ENCODE peak calls at places on chromosome 14, in ten cellular contexts. N is stromal cell of bone marrow; J is cerebellum; R is effector memory CD8-positive, alpha-beta T cell; O is NCI-H345; Z is AG09319; L is NCI-H1694; H is glutamatergic neuron; K is activated CD4-positive, alpha-beta T cell treated with anti-CD3 and anti-CD28 coated beads, Interleukin-2, amount 10 ng/mL, durations not matched to agents 7 days and 5 days; M is natural killer cell treated with Interleukin-12 subunit alpha and Interleukin-12 subunit beta and Interleukin-15 and Interleukin-18, amount 100 ng/mL, for 72 hours. D is an unnamed sample.

GRCh38 chr14:83172363-83172762 is 1638.7 kb upstream of the SEL1L start:
- DNase-seq in M (no peak), L (no peak), N (peak; percentile 35), H (no peak), O (no peak), J (no peak), R (no peak), Z (no peak), K (no peak), D (no peak)

GRCh38 chr14:106308839-106309389 is 782.5 kb downstream of the TMEM121 start:
- DNase-seq in L (peak; percentile 51), N (no peak), O (no peak), M (peak; percentile 91), J (no peak), H (no peak), K (peak; percentile 88), R (peak; percentile 65), Z (no peak), D (no peak)

GRCh38 chr14:30251557-30252100 is 307.3 kb upstream of the G2E3 start:
- DNase-seq in N (no peak), K (no peak), H (no peak), M (no peak), O (no peak), L (no peak), R (no peak), Z (no peak), J (no peak), D (no peak)

GRCh38 chr14:104932676-104933631 is 8.3 kb downstream of the PLD4 start:
- DNase-seq in R (peak; percentile 82), K (peak; percentile 81), J (peak; percentile 89), N (peak; percentile 57), M (peak; percentile 89), H (peak; percentile 92), Z (peak; percentile 62), L (peak; percentile 88), O (peak; percentile 83), D (peak; percentile 53)

GRCh38 chr14:31261859-31262739 is 54.5 kb upstream of the HECTD1 start:
- DNase-seq in N (peak; percentile 52), K (no peak), O (no peak), R (no peak), J (no peak), M (no peak), H (no peak), Z (no peak), L (peak; percentile 19), D (no peak)

GRCh38 chr14:88552859-88553258 is 1.9 kb downstream of the PTPN21 start:
- DNase-seq in Z (no peak), O (no peak), J (no peak), R (no peak), H (no peak), L (no peak), K (no peak), N (no peak), M (no peak), D (no peak)

GRCh38 chr14:21626491-21627230 is 8.1 kb downstream of the OR10G2 start:
- DNase-seq in L (no peak), M (no peak), R (no peak), J (no peak), K (no peak), H (no peak), Z (no peak), N (no peak), O (no peak), D (no peak)

GRCh38 chr14:50762001-50762930 is 68.7 kb downstream of the NIN start:
- DNase-seq in J (no peak), N (peak; percentile 79), Z (no peak), K (no peak), O (no peak), H (no peak), R (no peak), L (no peak), M (no peak), D (no peak)

GRCh38 chr14:35669782-35670181 is 135.8 kb downstream of the INSM2 start:
- DNase-seq in O (peak; percentile 14), Z (no peak), N (peak; percentile 18), H (no peak), L (no peak), M (no peak), K (no peak), R (no peak), J (no peak), D (no peak)

GRCh38 chr14:68404652-68405183 is 388.1 kb downstream of the ZFP36L1 start:
- DNase-seq in J (no peak), Z (no peak), N (no peak), O (no peak), H (no peak), K (no peak), R (no peak), L (no peak), M (no peak), D (no peak)

GRCh38 chr14:68935761-68936209 is 43.3 kb downstream of the ACTN1 start:
- DNase-seq in Z (no peak), M (no peak), O (no peak), N (no peak), J (no peak), H (no peak), R (no peak), K (no peak), L (no peak), D (no peak)

GRCh38 chr14:32469388-32470160 is 140.5 kb downstream of the AKAP6 start:
- DNase-seq in Z (peak; percentile 20), L (peak; percentile 44), M (no peak), N (peak; percentile 44), R (no peak), K (no peak), H (no peak), O (peak; percentile 44), J (peak; percentile 41), D (no peak)

GRCh38 chr14:30138517-30138916 is 210.9 kb upstream of the PRKD1 start:
- DNase-seq in N (no peak), H (no peak), O (no peak), L (no peak), R (no peak), J (no peak), Z (no peak), K (no peak), M (no peak), D (no peak)

GRCh38 chr14:104226421-104227385 is 88.3 kb downstream of the KIF26A start:
- DNase-seq in O (no peak), R (no peak), Z (no peak), M (no peak), K (no peak), N (no peak), H (peak; percentile 30), L (no peak), J (no peak), D (no peak)

GRCh38 chr14:103909531-103910261 is 18.6 kb upstream of the TDRD9 start:
- DNase-seq in J (no peak), N (no peak), R (no peak), L (peak; percentile 17), H (no peak), O (no peak), Z (no peak), M (no peak), K (no peak), D (no peak)

GRCh38 chr14:46197856-46198255 is 453.7 kb downstream of the RPL10L start:
- DNase-seq in Z (no peak), L (no peak), M (no peak), H (no peak), R (no peak), O (no peak), N (no peak), K (no peak), J (no peak), D (no peak)

GRCh38 chr14:65555358-65555757 is 142.8 kb downstream of the FUT8 start:
- DNase-seq in M (no peak), O (no peak), L (no peak), H (no peak), Z (no peak), N (no peak), J (no peak), R (no peak), K (no peak), D (no peak)

GRCh38 chr14:78448483-78449094 is 278.4 kb downstream of the NRXN3 start:
- DNase-seq in L (peak; percentile 69), N (peak; percentile 5), H (peak; percentile 79), R (no peak), O (peak; percentile 59), Z (no peak), J (peak; percentile 52), M (no peak), K (peak; percentile 61), D (peak; percentile 31)

GRCh38 chr14:95609398-95609990 is 74.6 kb downstream of the GLRX5 start:
- DNase-seq in K (no peak), N (peak; percentile 6), J (peak; percentile 37), M (no peak), L (peak; percentile 96), Z (no peak), O (peak; percentile 66), H (peak; percentile 64), R (no peak), D (no peak)

GRCh38 chr14:103061482-103061976 is 4.2 kb upstream of the CDC42BPB start:
- DNase-seq in O (no peak), L (no peak), N (no peak), Z (no peak), H (no peak), K (no peak), R (no peak), M (no peak), J (no peak), D (no peak)

GRCh38 chr14:101055106-101055662 is 151.7 kb upstream of the RTL1 start:
- DNase-seq in J (no peak), Z (no peak), N (no peak), R (no peak), L (no peak), M (no peak), H (no peak), O (no peak), K (no peak), D (no peak)

GRCh38 chr14:30587141-30587540 is 28.2 kb downstream of the G2E3 start:
- DNase-seq in Z (no peak), K (no peak), H (no peak), N (no peak), R (no peak), L (no peak), M (no peak), J (no peak), O (no peak), D (no peak)

GRCh38 chr14:61553730-61554641 is 141.3 kb upstream of the HIF1A start:
- DNase-seq in L (no peak), M (peak; percentile 61), O (no peak), J (no peak), R (no peak), H (no peak), N (peak; percentile 99), Z (peak; percentile 99), K (no peak), D (no peak)

GRCh38 chr14:65852689-65853088 is 440.2 kb downstream of the FUT8 start:
- DNase-seq in J (no peak), K (no peak), O (no peak), R (no peak), L (no peak), M (no peak), N (no peak), H (no peak), Z (no peak), D (no peak)

GRCh38 chr14:61386173-61386772 is 64.9 kb downstream of the PRKCH start:
- DNase-seq in O (no peak), L (no peak), M (no peak), N (no peak), K (no peak), H (no peak), J (no peak), Z (no peak), R (no peak), D (no peak)

GRCh38 chr14:51304428-51304827 is 64.4 kb downstream of the TMX1 start:
- DNase-seq in K (no peak), N (peak; percentile 53), L (no peak), R (no peak), H (no peak), O (no peak), Z (no peak), M (no peak), J (no peak), D (no peak)